ENCODE peak calls at places on chromosomes 5 and 9, in seven cellular contexts. E, O, I, A, W, S and L are unnamed samples.

GRCh38 chr9:115590016-115590415 is 472.1 kb upstream of the TNC start:
- DNase-seq in A (peak), O (peak), E (peak), I (no peak), W (no peak), S (no peak), L (no peak)

GRCh38 chr5:100584069-100584468 is 48.9 kb downstream of the FAM174A start:
- DNase-seq in I (no peak), E (no peak), S (no peak), A (no peak), O (no peak), W (no peak), L (no peak)

GRCh38 chr9:2072752-2073405 is 57.7 kb downstream of the SMARCA2 start:
- DNase-seq in S (no peak), A (no peak), O (no peak), E (no peak), I (no peak), W (no peak), L (no peak)

GRCh38 chr9:68872026-68872501 is 141.8 kb downstream of the PRKACG start:
- DNase-seq in W (no peak), S (no peak), E (no peak), A (no peak), I (no peak), O (no peak), L (no peak)

GRCh38 chr5:146137967-146138403 is 32.6 kb upstream of the PLAC8L1 start:
- DNase-seq in S (no peak), A (peak), W (no peak), O (no peak), E (peak), I (no peak), L (no peak)

GRCh38 chr5:92505925-92506324 is 1075.1 kb downstream of the NR2F1-AS1 start:
- DNase-seq in S (no peak), W (no peak), A (peak), E (peak), I (no peak), O (no peak), L (no peak)

GRCh38 chr5:139710370-139711066 is 62.4 kb downstream of the CXXC5 start:
- DNase-seq in O (no peak), E (peak), S (peak), I (peak), A (no peak), W (peak), L (peak)

GRCh38 chr9:136143215-136144001 is 24.7 kb upstream of the TMEM250 start:
- DNase-seq in A (no peak), O (no peak), I (no peak), W (no peak), S (no peak), E (peak), L (no peak)

GRCh38 chr5:143893638-143894037 is 81.7 kb downstream of the HMHB1 start:
- DNase-seq in A (no peak), O (no peak), W (no peak), E (no peak), I (no peak), S (no peak), L (no peak)

GRCh38 chr5:89929834-89930233 is 479.7 kb downstream of the CETN3 start:
- DNase-seq in A (no peak), I (no peak), W (no peak), O (no peak), E (no peak), S (no peak), L (no peak)

GRCh38 chr9:96450613-96451544 is 910 bp downstream of the HABP4 start:
- DNase-seq in O (no peak), A (peak), W (peak), I (peak), S (peak), E (peak), L (peak)

GRCh38 chr9:126032135-126032534 is 285.0 kb downstream of the PBX3 start:
- DNase-seq in I (no peak), E (no peak), A (no peak), O (no peak), W (no peak), S (no peak), L (no peak)

GRCh38 chr9:120740135-120740534 is 25.9 kb upstream of the MEGF9 start:
- DNase-seq in S (no peak), I (no peak), A (no peak), W (no peak), O (no peak), E (no peak), L (no peak)

GRCh38 chr5:132102101-132102701 is 28.6 kb downstream of the CSF2 start:
- DNase-seq in I (peak), S (peak), O (no peak), E (no peak), W (no peak), A (no peak), L (no peak)

GRCh38 chr5:154575869-154576806 is 98.1 kb upstream of the HAND1 start:
- DNase-seq in O (no peak), E (no peak), W (no peak), A (no peak), I (no peak), S (no peak), L (no peak)

GRCh38 chr5:61178702-61179101 is 16.4 kb upstream of the SMIM15 start:
- DNase-seq in S (no peak), A (no peak), O (no peak), I (no peak), E (peak), W (no peak), L (no peak)

GRCh38 chr9:134393582-134394280 is 67.5 kb downstream of the RXRA start:
- DNase-seq in A (no peak), W (no peak), I (no peak), S (no peak), O (no peak), E (no peak), L (no peak)

GRCh38 chr5:138905541-138905940 is 30.4 kb upstream of the LRRTM2 start:
- DNase-seq in E (peak), W (no peak), S (no peak), I (peak), A (peak), O (no peak), L (no peak)